ENCODE peak calls at places on chromosomes 2 and 18, in six cellular contexts. R is SHP77 treated with DMSO at 0.1 percent for 48 hours; K is A549; G is NCI-H1092; X is fibroblast of lung; J is activated effector memory CD4-positive, alpha-beta T cell treated with Interleukin-2 at 50 U/mL for 16 hours. S is an unnamed sample.

GRCh38 chr2:127558911-127559310 is 23.4 kb downstream of the MYO7B start:
- DNase-seq in R (no peak), K (no peak), G (no peak), X (no peak), J (no peak), S (no peak)

GRCh38 chr2:129318581-129319421 is 660.7 kb upstream of the RAB6C start:
- DNase-seq in R (peak), K (no peak), G (no peak), X (no peak), J (no peak), S (no peak)

GRCh38 chr2:74500578-74500946 is 1.2 kb upstream of the LBX2 start:
- DNase-seq in R (no peak), K (no peak), G (no peak), X (no peak), J (no peak), S (no peak)

GRCh38 chr18:1998121-1998520 is 573.2 kb downstream of the METTL4 start:
- DNase-seq in R (no peak), K (no peak), G (no peak), X (no peak), J (no peak), S (no peak)

GRCh38 chr2:143844986-143845385 is 674.9 kb downstream of the ZEB2 start:
- DNase-seq in R (no peak), K (no peak), G (no peak), X (no peak), J (no peak), S (no peak)

GRCh38 chr2:133326651-133327397 is 241.4 kb downstream of the NCKAP5 start:
- DNase-seq in R (peak), K (peak), G (no peak), X (peak), J (no peak), S (no peak)

GRCh38 chr2:162118166-162119031 is 33.6 kb downstream of the GCG start:
- DNase-seq in R (no peak), K (no peak), G (no peak), X (peak), J (no peak), S (no peak)

GRCh38 chr18:53771664-53772063 is 452.8 kb downstream of the MBD2 start:
- DNase-seq in R (no peak), K (no peak), G (peak), X (no peak), J (no peak), S (no peak)